ENCODE peak calls at places on chromosomes 6 and 20, in nine cellular contexts. H is pancreas; J is AG10803; K is foreskin fibroblast; E is fibroblast of mammary gland; Z is tibial artery; V is AG04449; T is choroid plexus epithelial cell; D is CD4-positive, alpha-beta T cell. S is an unnamed sample.

GRCh38 chr6:161750677-161751076 is 476.8 kb upstream of the AGPAT4 start:
- DNase-seq in T (peak; percentile 40), E (no peak), K (no peak), H (no peak), Z (no peak), D (no peak), J (no peak), V (no peak), S (no peak)

GRCh38 chr6:53547166-53547814 is 2.4 kb upstream of the GCLC start:
- DNase-seq in Z (no peak), H (peak; percentile 57), D (no peak), K (no peak), J (no peak), V (no peak), T (no peak), E (no peak), S (peak; percentile 20)

GRCh38 chr6:150074651-150075416 is 5.9 kb upstream of the ULBP3 start:
- DNase-seq in D (no peak), K (no peak), T (no peak), V (no peak), J (no peak), E (no peak), H (no peak), Z (no peak), S (no peak)

GRCh38 chr6:42012501-42013133 is 37.7 kb upstream of the TAF8 start:
- DNase-seq in V (peak; percentile 34), D (no peak), Z (no peak), J (peak; percentile 7), T (peak; percentile 32), H (no peak), K (no peak), E (no peak), S (no peak)

GRCh38 chr20:47487175-47487917 is 14.3 kb upstream of the NCOA3 start:
- DNase-seq in T (peak; percentile 44), E (no peak), K (no peak), H (no peak), Z (no peak), J (no peak), V (no peak), D (no peak), S (no peak)

GRCh38 chr6:167157414-167157813 is 366 bp downstream of the GPR31 start:
- DNase-seq in K (no peak), J (no peak), Z (no peak), D (no peak), E (no peak), V (no peak), T (no peak), H (no peak), S (peak; percentile 75)

GRCh38 chr6:149468179-149468578 is 16.6 kb downstream of the ZC3H12D start:
- DNase-seq in K (no peak), J (no peak), D (no peak), E (no peak), Z (no peak), H (no peak), V (no peak), T (no peak), S (no peak)

GRCh38 chr6:98787961-98788360 is 46.4 kb upstream of the POU3F2 start:
- DNase-seq in Z (no peak), E (no peak), V (no peak), T (no peak), K (no peak), H (no peak), D (no peak), J (no peak), S (peak; percentile 55)

GRCh38 chr6:88492824-88493223 is 326.7 kb upstream of the CNR1 start:
- DNase-seq in J (peak; percentile 46), H (no peak), K (peak; percentile 15), Z (no peak), D (no peak), V (no peak), T (peak; percentile 77), E (peak; percentile 79), S (no peak)

GRCh38 chr6:107657755-107658461 is 166.2 kb downstream of the SCML4 start:
- DNase-seq in V (no peak), K (peak; percentile 39), E (peak; percentile 69), D (peak; percentile 14), T (peak; percentile 88), J (no peak), H (no peak), Z (peak; percentile 65), S (peak; percentile 40)

GRCh38 chr6:45577836-45578504 is 200.2 kb upstream of the SUPT3H start:
- DNase-seq in V (no peak), H (no peak), Z (no peak), J (peak; percentile 65), D (no peak), K (peak; percentile 48), E (peak; percentile 58), T (peak; percentile 38), S (no peak)

GRCh38 chr6:119147101-119148053 is 68.9 kb upstream of the FAM184A start:
- DNase-seq in T (peak; percentile 97), K (peak; percentile 98), V (peak; percentile 82), H (peak; percentile 46), E (peak; percentile 100), J (peak; percentile 92), D (no peak), Z (peak; percentile 75), S (no peak)

DNA sequence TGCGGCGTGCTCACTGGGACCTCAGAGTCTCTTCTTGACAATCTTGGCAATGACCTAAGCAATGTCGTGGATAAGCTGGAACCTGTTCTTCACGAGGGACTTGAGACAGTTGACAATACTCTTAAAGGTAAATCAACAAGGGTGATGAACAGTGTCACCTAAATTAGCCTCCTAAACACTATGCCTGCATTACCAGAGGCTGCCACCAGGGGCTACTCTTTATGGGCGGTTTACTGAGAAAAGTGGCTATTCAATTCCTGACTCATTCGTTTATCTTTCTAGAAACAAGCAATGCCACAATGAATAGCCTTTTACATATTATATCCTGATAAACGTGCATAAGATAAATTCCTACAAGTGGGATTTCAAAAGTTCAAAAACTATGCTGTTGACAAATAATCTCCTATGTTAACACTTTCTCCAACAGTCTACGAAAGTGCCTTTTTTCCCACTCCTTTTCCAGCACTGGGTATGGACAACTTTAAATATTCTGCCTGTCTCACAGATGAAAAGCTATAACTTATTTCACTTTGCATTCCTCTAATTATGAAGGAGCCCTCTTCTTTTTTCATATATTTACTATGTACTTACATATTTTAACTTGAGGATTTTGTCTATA is 1.3 kb downstream of the BPIFA2 start:
- DNase-seq in K (no peak), H (no peak), T (peak; percentile 2), D (no peak), Z (no peak), E (peak; percentile 4), J (no peak), V (no peak), S (no peak)
- TF ChIP-seq CTCF in K (peak; percentile 32), H (peak; percentile 6), T (peak; percentile 53), D (peak; percentile 29), Z (no peak), E (peak; percentile 54), J (peak; percentile 33), V (peak; percentile 15), S (no peak)

GRCh38 chr6:79589701-79590100 is 41.4 kb upstream of the SH3BGRL2 start:
- DNase-seq in K (no peak), H (no peak), J (no peak), D (no peak), V (no peak), Z (no peak), E (no peak), T (no peak), S (no peak)

GRCh38 chr6:79584332-79584731 is 46.8 kb upstream of the SH3BGRL2 start:
- DNase-seq in H (no peak), E (no peak), Z (no peak), V (no peak), J (no peak), T (no peak), K (no peak), D (no peak), S (no peak)

DNA sequence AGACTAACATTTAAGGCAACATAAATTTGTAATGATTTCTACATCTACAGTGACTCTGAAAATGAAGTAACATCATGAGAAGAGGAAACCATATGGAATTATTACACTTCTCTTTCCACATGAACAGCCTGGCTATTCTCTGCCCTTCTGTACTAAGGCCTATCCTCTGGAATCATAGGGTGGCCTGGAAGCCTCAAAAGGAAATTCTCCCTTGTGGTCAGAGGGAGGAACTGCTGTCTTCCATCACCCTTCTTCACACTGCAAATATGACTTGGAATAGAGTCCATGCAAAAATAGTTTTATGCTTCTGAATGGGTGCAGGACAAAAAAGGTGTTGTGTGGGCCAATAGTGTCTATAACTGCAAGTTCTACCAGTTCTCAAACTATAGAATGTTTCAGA is 44.6 kb upstream of the SH3BGRL2 start:
- DNase-seq in E (peak; percentile 49), T (peak; percentile 71), H (no peak), V (no peak), K (no peak), J (peak; percentile 29), Z (no peak), D (no peak), S (no peak)
- TF ChIP-seq CTCF in E (peak; percentile 69), T (peak; percentile 77), H (peak; percentile 6), V (peak; percentile 54), K (peak; percentile 54), J (peak; percentile 57), Z (no peak), D (no peak), S (no peak)

GRCh38 chr20:36312724-36313441 is 6.7 kb downstream of the DLGAP4 start:
- DNase-seq in V (no peak), D (no peak), T (no peak), K (no peak), H (no peak), E (no peak), Z (no peak), J (no peak), S (no peak)
- TF ChIP-seq CTCF in V (no peak), D (no peak), T (no peak), K (no peak), H (no peak), E (no peak), Z (no peak), J (no peak), S (no peak)

GRCh38 chr6:124688369-124688768 is 273.9 kb upstream of the RNF217 start:
- DNase-seq in E (no peak), D (no peak), H (no peak), Z (no peak), T (peak; percentile 19), K (no peak), V (no peak), J (no peak), S (no peak)

GRCh38 chr6:124679392-124679791 is 282.8 kb upstream of the RNF217 start:
- DNase-seq in V (no peak), K (peak; percentile 8), D (no peak), E (peak; percentile 89), J (peak; percentile 47), Z (no peak), T (peak; percentile 26), H (no peak), S (no peak)

GRCh38 chr6:124682751-124683150 is 279.5 kb upstream of the RNF217 start:
- DNase-seq in D (no peak), Z (no peak), T (no peak), V (no peak), H (no peak), E (no peak), K (no peak), J (no peak), S (no peak)

GRCh38 chr6:124684621-124685020 is 277.6 kb upstream of the RNF217 start:
- DNase-seq in D (no peak), K (no peak), H (no peak), Z (no peak), E (peak; percentile 28), V (no peak), J (peak; percentile 22), T (peak; percentile 10), S (no peak)

DNA sequence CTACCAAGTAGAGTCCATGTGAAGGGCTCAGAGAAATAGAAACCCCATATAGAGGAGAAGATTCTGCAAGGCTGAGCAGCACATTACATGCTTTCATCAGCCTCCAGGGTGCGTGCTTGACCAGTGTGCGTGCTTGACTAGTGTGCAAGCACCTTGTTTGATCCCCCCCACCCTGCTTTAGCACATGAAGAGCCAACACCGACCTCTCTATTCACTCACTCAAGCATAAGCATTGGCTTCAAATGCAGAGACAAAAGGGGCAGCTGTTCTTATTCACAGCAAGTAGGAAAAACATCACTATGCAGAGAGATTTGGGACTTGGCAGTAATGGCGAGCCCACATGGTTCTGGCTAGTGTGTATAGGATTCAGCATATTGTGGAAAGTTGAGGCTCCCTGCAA is 278.7 kb upstream of the RNF217 start:
- DNase-seq in H (no peak), V (no peak), J (no peak), D (no peak), K (no peak), T (no peak), Z (no peak), E (no peak), S (no peak)
- TF ChIP-seq CTCF in H (no peak), V (no peak), J (no peak), D (no peak), K (no peak), T (no peak), Z (no peak), E (no peak), S (no peak)

S was measured in upper lobe of left lung.